ENCODE peak calls at places on chromosomes 2 and 18, in four cellular contexts. I is AG09309, A is glutamatergic neuron, X is AG10803. N is an unnamed sample.

GRCh38 chr18:3875376-3875775 is 425.4 kb downstream of the TGIF1 start:
- DNase-seq in A (no peak), I (no peak), X (no peak), N (no peak)

GRCh38 chr18:40868110-40868858 is 1086.8 kb upstream of the PIK3C3 start:
- DNase-seq in A (no peak), I (no peak), X (peak), N (no peak)

GRCh38 chr18:10560457-10561045 is 34.7 kb downstream of the NAPG start:
- DNase-seq in A (peak), X (peak), I (no peak), N (peak)

GRCh38 chr2:20429528-20429927 is 17.3 kb upstream of the RHOB start:
- DNase-seq in X (no peak), A (no peak), I (no peak), N (no peak)

GRCh38 chr18:27748336-27748735 is 428.6 kb downstream of the CDH2 start:
- DNase-seq in A (no peak), I (no peak), X (no peak), N (no peak)

GRCh38 chr18:74196220-74197119 is 48.1 kb downstream of the TIMM21 start:
- DNase-seq in I (no peak), X (peak), A (no peak), N (peak)

GRCh38 chr2:65136253-65136652 is 6.3 kb upstream of the RAB1A start:
- DNase-seq in X (no peak), A (no peak), I (no peak), N (no peak)

GRCh38 chr2:29841386-29842004 is 79.9 kb downstream of the ALK start:
- DNase-seq in I (no peak), X (peak), A (peak), N (peak)

GRCh38 chr2:63831176-63831575 is 10.5 kb upstream of the UGP2 start:
- DNase-seq in A (no peak), I (no peak), X (no peak), N (no peak)

GRCh38 chr2:45009928-45010705 is 865 bp upstream of the SIX2 start:
- DNase-seq in A (peak), I (no peak), X (peak), N (peak)

GRCh38 chr2:20451346-20451745 is 4.5 kb downstream of the RHOB start:
- DNase-seq in X (no peak), A (no peak), I (no peak), N (no peak)

GRCh38 chr2:236049981-236050380 is 118.2 kb downstream of the GBX2 start:
- DNase-seq in I (no peak), X (no peak), A (no peak), N (no peak)

GRCh38 chr18:9437049-9437448 is 38.3 kb upstream of the RALBP1 start:
- DNase-seq in X (peak), I (no peak), A (no peak), N (no peak)

GRCh38 chr2:218083352-218083676 is 14.3 kb downstream of the RUFY4 start:
- DNase-seq in A (no peak), I (no peak), X (no peak), N (no peak)

GRCh38 chr2:17592731-17593409 is 52.4 kb downstream of the VSNL1 start:
- DNase-seq in X (no peak), I (no peak), A (no peak), N (no peak)

GRCh38 chr2:69253893-69254292 is 133.1 kb downstream of the GFPT1 start:
- DNase-seq in X (peak), A (no peak), I (peak), N (no peak)

GRCh38 chr2:205759732-205760516 is 77.6 kb downstream of the NRP2 start:
- DNase-seq in I (no peak), A (no peak), X (no peak), N (no peak)

GRCh38 chr2:168528016-168528415 is 71.9 kb downstream of the CERS6 start:
- DNase-seq in I (no peak), A (no peak), X (peak), N (no peak)

GRCh38 chr2:69685321-69686048 is 41.9 kb upstream of the AAK1 start:
- DNase-seq in I (no peak), A (no peak), X (no peak), N (no peak)

GRCh38 chr2:145617906-145618305 is 1098.0 kb upstream of the ZEB2 start:
- DNase-seq in A (no peak), X (peak), I (peak), N (no peak)

GRCh38 chr2:157893611-157894010 is 17.5 kb upstream of the ACVR1 start:
- DNase-seq in I (no peak), X (no peak), A (no peak), N (no peak)

GRCh38 chr2:127254386-127254981 is 34.4 kb upstream of the CYP27C1 start:
- DNase-seq in I (no peak), A (no peak), X (peak), N (no peak)

GRCh38 chr2:40279001-40279400 is 172.9 kb downstream of the SLC8A1 start:
- DNase-seq in A (no peak), I (no peak), X (peak), N (no peak)

GRCh38 chr2:221562226-221562625 is 9.9 kb downstream of the EPHA4 start:
- DNase-seq in X (peak), I (no peak), A (no peak), N (no peak)

GRCh38 chr2:218885981-218886447 is 5.4 kb downstream of the WNT10A start:
- DNase-seq in A (no peak), X (no peak), I (no peak), N (no peak)

GRCh38 chr2:23745726-23746105 is 181.2 kb downstream of the ATAD2B start:
- DNase-seq in A (no peak), I (no peak), X (peak), N (no peak)

GRCh38 chr2:42770288-42771131 is 6.6 kb upstream of the OXER1 start:
- DNase-seq in A (peak), X (peak), I (no peak), N (peak)

GRCh38 chr2:172339431-172340010 is 87.9 kb upstream of the ITGA6 start:
- DNase-seq in I (no peak), X (no peak), A (no peak), N (no peak)

GRCh38 chr18:12904012-12904516 is 20.0 kb upstream of the PTPN2 start:
- DNase-seq in X (no peak), A (no peak), I (no peak), N (no peak)

GRCh38 chr2:96604104-96604503 is 34.0 kb downstream of the KANSL3 start:
- DNase-seq in X (no peak), A (peak), I (no peak), N (no peak)

GRCh38 chr2:127115471-127116199 is 8.7 kb upstream of the BIN1 start:
- DNase-seq in X (no peak), A (no peak), I (no peak), N (no peak)

GRCh38 chr2:15989559-15989958 is 49.2 kb downstream of the MYCN start:
- DNase-seq in A (no peak), X (no peak), I (no peak), N (no peak)

GRCh38 chr2:105879106-105879797 is 134.5 kb downstream of the NCK2 start:
- DNase-seq in X (no peak), I (no peak), A (no peak), N (no peak)

GRCh38 chr2:241010531-241011295 is 12.3 kb downstream of the SNED1 start:
- DNase-seq in I (no peak), X (no peak), A (peak), N (no peak)

GRCh38 chr2:139033300-139033699 is 253.1 kb upstream of the NXPH2 start:
- DNase-seq in A (no peak), X (no peak), I (no peak), N (no peak)

GRCh38 chr2:218399391-218400166 is at the start of gene CTDSP1:
- DNase-seq in I (peak), A (peak), X (peak), N (peak)

GRCh38 chr18:2497797-2498196 is 73.5 kb downstream of the METTL4 start:
- DNase-seq in X (no peak), I (no peak), A (no peak), N (no peak)

GRCh38 chr18:76490701-76491171 is 4.3 kb downstream of the ZNF516 start:
- DNase-seq in A (peak), X (no peak), I (no peak), N (peak)

GRCh38 chr2:38528008-38528442 is 74.7 kb downstream of the HNRNPLL start:
- DNase-seq in I (no peak), A (peak), X (peak), N (peak)

GRCh38 chr18:32771871-32772499 is 838 bp downstream of the KLHL14 start:
- DNase-seq in A (peak), X (no peak), I (no peak), N (peak)

DNA sequence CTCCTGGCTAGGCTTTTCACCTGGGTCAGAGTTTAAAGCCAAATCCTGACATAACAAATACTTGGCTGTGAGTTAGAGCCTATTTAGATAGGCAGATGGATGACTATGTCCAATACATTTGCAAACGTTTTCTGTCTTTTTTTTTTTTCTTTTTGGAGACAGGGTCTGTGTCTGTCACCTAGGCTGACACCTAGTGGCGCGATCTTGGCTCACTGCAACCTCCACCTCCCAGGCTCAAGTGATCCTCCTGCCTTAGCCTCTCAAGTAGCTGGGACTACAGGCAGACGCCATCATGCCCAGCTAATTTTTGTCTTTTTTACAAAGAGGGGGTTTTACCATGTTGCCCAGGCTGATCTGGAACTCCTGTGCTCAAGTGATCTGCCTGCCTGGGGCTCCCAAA is 124.8 kb downstream of the DYM start:
- DNase-seq in I (no peak), A (peak), X (no peak), N (no peak)
- TF ChIP-seq CTCF in I (no peak), A (no peak), X (no peak), N (peak)

DNA sequence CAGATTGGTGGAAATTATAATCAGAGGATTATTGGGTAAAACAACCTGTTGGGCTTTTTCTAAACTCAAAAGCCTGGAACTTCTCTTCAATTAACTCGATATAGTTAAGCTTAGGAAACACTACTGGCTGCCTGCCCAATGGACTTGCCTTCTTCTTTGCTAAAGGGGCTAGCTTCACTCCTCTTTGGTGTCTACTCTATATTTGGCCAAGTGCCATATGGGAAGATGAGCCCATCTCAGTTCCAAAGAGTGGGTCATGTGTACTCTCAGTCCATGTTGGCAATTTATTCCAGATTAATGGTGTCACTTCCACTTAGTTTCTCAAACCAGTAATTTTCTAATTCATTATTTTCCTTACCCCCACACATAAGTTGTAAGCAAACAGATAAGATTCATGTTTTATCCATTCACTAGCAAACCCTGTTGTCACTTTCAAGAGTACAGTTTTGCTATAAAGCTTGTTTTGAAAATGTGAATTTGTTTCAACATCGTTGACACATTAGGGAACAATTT is 34.3 kb downstream of the DARS1 start:
- DNase-seq in I (no peak), A (no peak), X (no peak), N (no peak)
- TF ChIP-seq CTCF in I (no peak), A (no peak), X (no peak), N (no peak)

GRCh38 chr2:166517533-166517932 is 23.5 kb upstream of the SCN7A start:
- DNase-seq in X (no peak), A (no peak), I (no peak), N (no peak)

GRCh38 chr2:166513952-166514351 is 19.9 kb upstream of the SCN7A start:
- DNase-seq in I (no peak), X (no peak), A (no peak), N (no peak)

GRCh38 chr2:166518634-166519390 is 24.8 kb upstream of the SCN7A start:
- DNase-seq in A (no peak), X (no peak), I (no peak), N (no peak)

GRCh38 chr2:166519391-166519962 is 25.4 kb upstream of the SCN7A start:
- DNase-seq in X (no peak), I (no peak), A (no peak), N (no peak)

DNA sequence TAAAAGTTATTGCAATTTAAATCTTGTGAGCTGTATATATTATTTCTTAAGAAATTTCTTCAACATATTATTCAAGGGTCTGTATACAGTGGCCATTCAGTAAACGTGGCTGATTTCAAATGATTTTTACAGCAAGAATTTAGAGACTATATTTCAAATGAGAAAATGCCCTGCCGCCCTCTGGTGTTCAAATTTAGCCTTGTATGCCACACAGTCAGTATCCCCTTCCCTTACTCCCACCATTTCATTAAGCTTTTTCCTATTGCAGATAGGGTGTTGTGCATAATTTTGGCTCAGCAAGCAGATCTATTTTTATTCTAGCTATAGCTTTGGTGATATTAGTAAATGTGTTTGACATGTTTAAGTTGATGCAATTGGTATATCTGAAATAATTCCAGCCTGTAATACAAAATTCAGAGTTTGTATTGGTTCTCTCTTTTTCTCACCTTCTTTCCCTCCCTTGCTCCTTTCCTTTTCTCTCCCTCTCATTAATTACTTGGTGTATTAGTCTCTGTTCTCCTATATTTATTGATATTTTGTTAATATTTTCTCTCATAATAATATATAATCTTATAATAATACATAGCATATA is 22.8 kb upstream of the SCN7A start:
- DNase-seq in X (no peak), I (no peak), A (peak), N (peak)
- TF ChIP-seq CTCF in X (peak), I (peak), A (peak), N (peak)

GRCh38 chr2:227774011-227774624 is 28.4 kb downstream of the SCYGR8 start:
- DNase-seq in A (no peak), I (no peak), X (no peak), N (no peak)
- TF ChIP-seq CTCF in A (no peak), I (peak), X (peak), N (peak)

GRCh38 chr18:34866739-34867138 is 156.6 kb downstream of the DTNA start:
- DNase-seq in I (no peak), X (peak), A (no peak), N (no peak)
- TF ChIP-seq CTCF in I (peak), X (peak), A (peak), N (peak)

GRCh38 chr2:163343316-163343715 is 392.5 kb downstream of the FIGN start:
- DNase-seq in A (no peak), X (no peak), I (no peak), N (no peak)

GRCh38 chr2:163348843-163349395 is 386.9 kb downstream of the FIGN start:
- DNase-seq in A (no peak), I (peak), X (peak), N (peak)

GRCh38 chr2:163347982-163348842 is 387.6 kb downstream of the FIGN start:
- DNase-seq in X (peak), I (peak), A (peak), N (peak)

GRCh38 chr2:163341426-163341825 is 394.4 kb downstream of the FIGN start:
- DNase-seq in I (no peak), X (peak), A (no peak), N (no peak)

DNA sequence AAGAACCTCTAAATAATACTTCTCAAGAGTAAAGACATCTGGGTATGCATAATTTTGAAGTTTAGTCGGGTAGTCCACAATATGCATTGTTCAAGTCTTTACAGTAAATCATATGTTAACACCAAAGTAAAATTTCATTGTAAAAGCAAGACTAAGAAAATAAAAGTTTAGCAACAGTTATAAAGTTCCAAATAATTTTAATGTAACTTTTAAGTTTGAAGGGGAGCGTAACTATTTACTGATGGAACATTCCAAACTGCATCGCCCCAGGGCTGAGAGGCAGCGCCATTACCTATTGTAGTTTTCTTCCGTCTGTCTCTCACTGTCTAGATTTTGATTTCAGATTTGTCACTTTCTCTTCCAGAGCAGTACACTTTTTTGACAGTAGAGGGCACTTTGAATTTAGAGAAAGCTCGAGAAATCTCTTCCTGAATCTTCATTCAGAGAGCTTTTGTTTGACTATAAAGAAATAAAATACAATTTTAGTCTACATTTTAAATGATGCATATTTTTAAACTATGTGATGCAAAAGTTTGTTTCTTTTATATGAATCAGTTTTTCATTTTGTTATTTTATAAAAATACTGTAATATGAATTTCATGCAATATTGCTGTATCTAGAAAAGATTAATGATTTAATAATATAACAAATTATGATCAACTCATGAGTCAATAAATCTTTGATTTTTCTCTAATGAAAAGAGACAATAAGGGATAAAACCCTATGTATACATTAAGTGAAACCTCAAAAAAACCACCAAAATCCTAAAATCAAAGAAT is 389.8 kb downstream of the FIGN start:
- DNase-seq in X (peak), A (no peak), I (peak), N (peak)
- TF ChIP-seq CTCF in X (peak), A (peak), I (peak), N (peak)

GRCh38 chr2:75787532-75788132 is 76.9 kb upstream of the GCFC2 start:
- DNase-seq in A (no peak), X (peak), I (peak), N (peak)
- TF ChIP-seq CTCF in A (peak), X (peak), I (peak), N (peak)

N was measured in neural crest cell.